ENCODE peak calls at places on chromosome 18, in eight cellular contexts. Y is K562, M is fibroblast of lung, T is PC-3, Z is GM23248, U is GM12878, J is neural progenitor cell, N is SK-N-MC. A is an unnamed sample.

GRCh38 chr18:79068299-79068945 is 772 bp upstream of the ATP9B start:
- DNase-seq in N (no peak), Z (peak), U (peak), M (peak), T (no peak), J (no peak), Y (no peak), A (no peak)

GRCh38 chr18:34720220-34720619 is 10.1 kb downstream of the DTNA start:
- DNase-seq in T (no peak), U (no peak), N (no peak), Z (no peak), M (no peak), J (no peak), Y (no peak), A (no peak)

GRCh38 chr18:57426187-57426586 is 9.0 kb upstream of the ONECUT2 start:
- DNase-seq in U (no peak), N (no peak), J (no peak), Y (no peak), T (no peak), Z (no peak), M (no peak), A (no peak)

GRCh38 chr18:8776544-8776943 is 71.2 kb downstream of the MTCL1 start:
- DNase-seq in Y (no peak), J (no peak), M (no peak), Z (no peak), N (no peak), U (no peak), T (no peak), A (no peak)

GRCh38 chr18:57768557-57769326 is 34.4 kb downstream of the ATP8B1 start:
- DNase-seq in N (no peak), T (peak), J (no peak), M (peak), Z (peak), Y (no peak), U (no peak), A (no peak)

GRCh38 chr18:70148539-70148938 is 56.9 kb downstream of the RTTN start:
- DNase-seq in Y (no peak), Z (no peak), M (no peak), U (no peak), N (peak), T (no peak), J (no peak), A (no peak)

GRCh38 chr18:68299906-68300305 is 415.0 kb downstream of the TMX3 start:
- DNase-seq in U (no peak), N (no peak), J (no peak), T (peak), M (no peak), Z (no peak), Y (no peak), A (peak)

GRCh38 chr18:70422061-70422965 is 133.5 kb downstream of the SOCS6 start:
- DNase-seq in Y (no peak), T (peak), N (no peak), U (no peak), Z (peak), M (peak), J (no peak), A (peak)

GRCh38 chr18:46660955-46661749 is 4.1 kb upstream of the LOXHD1 start:
- DNase-seq in J (peak), U (no peak), M (peak), Y (no peak), N (no peak), T (no peak), Z (peak), A (no peak)

GRCh38 chr18:55275042-55275897 is 312.7 kb downstream of the TCF4 start:
- DNase-seq in Y (peak), Z (peak), N (no peak), T (peak), M (peak), U (no peak), J (no peak), A (peak)

GRCh38 chr18:58662118-58662517 is 9.1 kb upstream of the MALT1 start:
- DNase-seq in M (no peak), Z (peak), U (peak), J (no peak), N (no peak), T (no peak), Y (no peak), A (no peak)

GRCh38 chr18:76860411-76860810 is 38.1 kb downstream of the ZNF236 start:
- DNase-seq in M (no peak), Z (no peak), N (no peak), T (no peak), U (no peak), Y (no peak), J (no peak), A (no peak)

GRCh38 chr18:76857476-76857875 is 35.1 kb downstream of the ZNF236 start:
- DNase-seq in Z (no peak), T (no peak), Y (no peak), M (no peak), U (no peak), N (no peak), J (no peak), A (no peak)

DNA sequence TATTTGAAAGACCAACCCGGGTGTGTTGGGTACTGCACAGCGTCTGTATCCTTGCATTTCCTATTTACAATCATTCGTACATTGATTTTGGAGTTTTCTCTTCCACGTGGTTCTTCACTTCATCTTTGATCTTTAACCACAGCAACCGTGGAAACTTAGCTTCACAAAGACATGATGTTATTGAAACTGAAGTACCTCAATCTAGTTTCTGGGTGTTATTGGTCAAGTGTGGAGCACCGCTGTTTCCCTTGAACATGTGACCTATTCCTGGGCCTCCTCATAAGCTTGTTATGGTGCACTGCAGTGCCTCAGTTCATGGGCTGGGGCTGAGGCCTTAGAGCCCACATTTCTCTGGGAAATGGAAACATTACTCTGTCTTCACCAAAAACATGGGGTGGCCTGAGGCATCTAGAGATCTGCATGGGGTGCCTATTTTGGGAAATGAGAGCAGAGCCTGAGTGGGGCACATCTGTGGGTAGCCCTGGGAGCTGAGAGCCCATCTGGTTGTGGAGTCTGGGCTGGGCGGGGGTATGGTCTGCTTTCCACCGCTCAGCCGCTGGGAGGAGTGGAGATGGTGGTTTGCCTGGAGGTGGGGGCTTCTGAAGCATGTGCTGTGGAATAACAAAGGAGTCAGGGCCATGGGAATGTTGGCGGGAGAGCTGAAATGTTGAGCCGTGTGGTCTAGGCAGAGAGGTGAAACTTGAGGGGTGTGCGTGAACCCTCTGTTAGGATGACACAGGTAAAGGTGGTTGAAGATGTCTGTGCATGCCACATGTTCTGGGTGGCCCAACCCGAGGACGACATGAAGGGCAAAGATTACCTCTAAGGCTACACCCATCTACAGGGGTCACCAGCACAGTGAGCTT is 37.4 kb downstream of the ZNF236 start:
- DNase-seq in J (no peak), M (no peak), Z (no peak), T (no peak), U (peak), Y (no peak), N (no peak), A (no peak)
- TF ChIP-seq EZH2 in J (no peak), M (no peak), Z (no peak), T (no peak), U (no peak), Y (no peak), N (no peak), A (no peak)

GRCh38 chr18:4454548-4455112 is 477 bp downstream of the DLGAP1 start:
- DNase-seq in N (no peak), T (no peak), J (no peak), Z (no peak), M (no peak), Y (no peak), U (no peak), A (no peak)

GRCh38 chr18:4455113-4455811 is at the start of gene DLGAP1:
- DNase-seq in U (no peak), Y (no peak), T (peak), J (peak), N (no peak), Z (peak), M (no peak), A (peak)

GRCh38 chr18:4450065-4450676 is 4.9 kb downstream of the DLGAP1 start:
- DNase-seq in J (no peak), U (no peak), Z (no peak), M (no peak), T (no peak), Y (no peak), N (peak), A (no peak)

DNA sequence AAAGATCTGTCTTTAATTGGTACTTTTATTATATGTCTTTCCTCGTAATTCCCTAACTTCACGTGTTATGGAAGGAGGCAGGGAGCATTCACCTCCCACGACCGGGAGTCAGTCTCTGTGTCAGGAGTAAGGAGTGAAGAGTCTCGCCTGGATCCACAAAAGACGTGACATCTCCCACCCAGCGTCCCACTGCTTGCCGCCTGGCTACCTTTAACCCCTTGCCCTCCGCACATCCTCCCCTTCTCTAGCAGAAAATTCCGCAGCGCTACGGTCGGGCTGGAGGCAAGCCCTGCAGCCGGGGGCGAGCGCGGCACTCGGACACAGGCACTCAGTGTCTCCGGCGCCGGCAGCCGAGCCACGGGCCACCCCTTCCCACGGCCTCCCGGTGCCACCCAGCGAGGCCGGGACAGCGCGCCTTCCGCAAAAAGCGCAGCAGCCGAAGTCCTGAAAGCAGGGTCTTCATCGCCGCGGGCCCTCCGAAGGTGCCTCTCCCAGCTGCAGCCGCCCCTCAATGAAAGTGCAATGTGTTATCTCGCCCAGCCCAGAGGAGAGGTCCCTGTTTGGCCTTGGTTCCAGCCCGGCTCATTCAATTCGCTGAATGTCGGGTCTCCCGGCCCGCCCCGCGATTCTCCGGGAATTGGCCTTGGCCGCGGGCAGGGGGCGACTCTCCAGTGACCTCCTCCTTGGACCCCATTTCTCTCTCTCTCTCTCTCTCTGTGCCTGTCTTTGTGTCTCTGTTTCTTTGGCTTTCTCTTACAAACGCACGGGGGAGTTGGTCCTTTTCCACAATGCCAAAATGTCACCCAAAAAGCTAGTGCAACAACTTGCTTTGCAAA is 1.2 kb downstream of the DLGAP1 start:
- DNase-seq in Y (no peak), M (no peak), N (no peak), Z (no peak), T (no peak), J (peak), U (no peak), A (no peak)
- TF ChIP-seq EZH2 in Y (no peak), M (no peak), N (no peak), Z (no peak), T (no peak), J (peak), U (no peak), A (peak)

GRCh38 chr18:44679056-44679911 is 1.4 kb upstream of the SETBP1 start:
- DNase-seq in N (no peak), U (no peak), T (peak), J (peak), M (peak), Z (peak), Y (peak), A (peak)
- TF ChIP-seq EZH2 in N (no peak), U (no peak), T (no peak), J (peak), M (no peak), Z (no peak), Y (no peak), A (no peak)

GRCh38 chr18:59696311-59697235 is 650 bp downstream of the CCBE1 start:
- DNase-seq in Y (no peak), M (peak), T (peak), N (no peak), Z (peak), J (peak), U (no peak), A (peak)
- TF ChIP-seq EZH2 in Y (no peak), M (no peak), T (no peak), N (peak), Z (no peak), J (peak), U (no peak), A (no peak)

GRCh38 chr18:50192903-50193795 is 1.8 kb downstream of the MYO5B start:
- DNase-seq in U (no peak), J (peak), Y (no peak), Z (no peak), M (no peak), N (no peak), T (peak), A (peak)

GRCh38 chr18:50194623-50195532 is at the start of gene MYO5B:
- DNase-seq in T (peak), U (no peak), Y (peak), M (no peak), J (peak), N (no peak), Z (peak), A (peak)

GRCh38 chr18:50196261-50196660 is 1.3 kb upstream of the MYO5B start:
- DNase-seq in Z (no peak), U (no peak), N (no peak), J (no peak), M (no peak), T (no peak), Y (no peak), A (no peak)

GRCh38 chr18:50193796-50194622 is 938 bp downstream of the MYO5B start:
- DNase-seq in M (no peak), T (peak), N (no peak), J (peak), Y (no peak), Z (no peak), U (no peak), A (no peak)

GRCh38 chr18:50195689-50196088 is 742 bp upstream of the MYO5B start:
- DNase-seq in N (no peak), J (no peak), Y (no peak), U (no peak), Z (no peak), T (no peak), M (no peak), A (no peak)
- TF ChIP-seq EZH2 in N (no peak), J (no peak), Y (no peak), U (no peak), Z (no peak), T (no peak), M (no peak), A (peak)

DNA sequence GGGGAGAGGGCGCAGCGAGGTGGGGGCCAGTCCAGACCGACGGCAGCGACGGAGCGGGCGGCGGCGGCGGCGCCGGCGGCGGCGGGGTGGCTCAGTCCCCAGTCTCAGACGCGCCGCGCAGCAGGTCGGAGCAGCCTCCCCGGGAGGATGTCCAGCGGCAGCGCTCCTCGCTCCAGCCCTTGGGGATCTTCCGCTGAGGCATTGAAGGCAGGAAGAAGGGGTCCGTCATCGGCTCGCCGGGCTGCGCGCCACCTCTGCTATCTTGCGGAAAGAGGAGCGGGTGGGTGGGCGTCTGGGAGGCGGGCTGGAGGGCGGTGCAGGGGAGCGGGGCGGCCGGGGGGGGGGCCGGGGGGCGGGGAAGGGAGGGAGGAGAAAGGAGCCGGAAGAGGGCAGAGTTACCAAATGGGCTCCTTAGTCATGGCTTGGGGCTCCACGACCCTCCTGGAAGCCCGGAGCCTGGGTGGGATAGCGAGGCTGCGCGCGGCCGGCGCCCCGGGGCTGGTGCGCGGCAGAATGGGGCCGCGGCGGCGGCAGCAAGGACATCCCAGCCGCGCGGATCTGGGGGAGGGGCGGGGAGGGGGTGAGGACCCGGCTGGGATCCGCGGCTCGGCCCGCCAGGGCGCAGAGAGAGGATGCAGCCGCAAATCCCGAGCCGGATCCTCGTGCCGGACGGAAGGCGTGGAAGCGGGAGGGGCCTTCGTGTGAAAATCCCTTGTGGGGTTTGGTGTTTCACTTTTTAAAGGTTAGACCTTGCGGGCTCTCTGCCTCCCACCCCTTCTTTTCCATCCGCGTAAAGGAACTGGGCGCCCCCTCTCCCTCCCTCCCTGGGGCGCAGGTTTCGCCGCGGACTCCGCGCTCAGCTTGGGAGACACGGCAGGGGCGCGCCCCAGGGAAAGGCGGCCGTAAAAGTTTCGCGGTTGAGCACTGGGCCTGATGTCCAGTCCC is at the start of gene NETO1:
- DNase-seq in J (peak), N (no peak), Z (no peak), T (peak), Y (no peak), M (no peak), U (no peak), A (peak)
- TF ChIP-seq EZH2 in J (no peak), N (no peak), Z (no peak), T (no peak), Y (no peak), M (no peak), U (no peak), A (peak)

GRCh38 chr18:615773-616172 is 19.0 kb downstream of the CLUL1 start:
- DNase-seq in Y (no peak), M (no peak), N (no peak), J (no peak), U (no peak), Z (peak), T (no peak), A (no peak)

GRCh38 chr18:614980-615607 is 18.3 kb downstream of the CLUL1 start:
- DNase-seq in Z (no peak), N (no peak), J (no peak), Y (no peak), T (no peak), U (no peak), M (peak), A (no peak)

GRCh38 chr18:616380-616995 is 19.7 kb downstream of the CLUL1 start:
- DNase-seq in N (no peak), T (peak), Y (peak), U (no peak), Z (peak), M (peak), J (peak), A (peak)

GRCh38 chr18:618618-619017 is 21.8 kb downstream of the CLUL1 start:
- DNase-seq in J (no peak), T (no peak), U (no peak), Y (no peak), N (no peak), M (no peak), Z (no peak), A (no peak)

GRCh38 chr18:617970-618504 is 21.2 kb downstream of the CLUL1 start:
- DNase-seq in T (no peak), N (no peak), M (no peak), Y (peak), J (no peak), U (no peak), Z (no peak), A (no peak)
- TF ChIP-seq EZH2 in T (no peak), N (no peak), M (no peak), Y (peak), J (no peak), U (no peak), Z (no peak), A (no peak)

GRCh38 chr18:12254137-12254819 is at the start of gene CIDEA:
- DNase-seq in Z (peak), M (no peak), T (no peak), N (no peak), J (peak), U (no peak), Y (no peak), A (no peak)
- TF ChIP-seq EZH2 in Z (no peak), M (no peak), T (no peak), N (no peak), J (peak), U (no peak), Y (no peak), A (no peak)